ENCODE peak calls at places on chromosome 4, in six cellular contexts. Q is DMS79; I is A172; N is stimulated activated CD8-positive, alpha-beta memory T cell treated with anti-CD3 and anti-CD28 coated beads, Interleukin-15, amount 100 ng/mL, for 4 hours; M is memory B cell; K is CMK. W is an unnamed sample.

GRCh38 chr4:130486186-130486585 is 1390.2 kb downstream of the C4orf33 start:
- DNase-seq in N (no peak), Q (no peak), I (no peak), K (no peak), M (no peak), W (no peak)

GRCh38 chr4:39873823-39874222 is 103.9 kb downstream of the PDS5A start:
- DNase-seq in M (no peak), I (no peak), Q (no peak), K (no peak), N (no peak), W (no peak)

GRCh38 chr4:166903408-166903807 is 330.9 kb downstream of the SPOCK3 start:
- DNase-seq in N (no peak), Q (no peak), I (no peak), K (no peak), M (no peak), W (peak; percentile 15)

GRCh38 chr4:70299643-70300042 is 35.1 kb upstream of the CABS1 start:
- DNase-seq in I (no peak), M (no peak), Q (no peak), K (no peak), N (no peak), W (no peak)

GRCh38 chr4:98963538-98964433 is 31.7 kb upstream of the METAP1 start:
- DNase-seq in Q (no peak), N (no peak), M (no peak), I (no peak), K (no peak), W (no peak)

GRCh38 chr4:162075691-162076090 is 88.1 kb downstream of the FSTL5 start:
- DNase-seq in K (no peak), N (no peak), Q (no peak), M (no peak), I (no peak), W (no peak)

GRCh38 chr4:182916483-182917181 is 554 bp downstream of the DCTD start:
- DNase-seq in I (peak; percentile 48), K (no peak), N (no peak), M (peak; percentile 34), Q (no peak), W (peak; percentile 15)

GRCh38 chr4:159227378-159227777 is 124.5 kb downstream of the RAPGEF2 start:
- DNase-seq in I (peak; percentile 15), M (no peak), N (no peak), Q (no peak), K (no peak), W (no peak)

GRCh38 chr4:182975806-182976205 is 58.6 kb upstream of the DCTD start:
- DNase-seq in I (peak; percentile 95), N (no peak), Q (no peak), K (peak; percentile 18), M (no peak), W (no peak)

GRCh38 chr4:94038195-94038594 is 169.5 kb upstream of the SMARCAD1 start:
- DNase-seq in I (peak; percentile 13), Q (no peak), K (no peak), N (no peak), M (no peak), W (no peak)

GRCh38 chr4:79163981-79164490 is 161.8 kb downstream of the NAA11 start:
- DNase-seq in N (no peak), M (no peak), Q (no peak), K (no peak), I (no peak), W (no peak)

GRCh38 chr4:176540814-176541213 is 221.0 kb downstream of the SPCS3 start:
- DNase-seq in M (no peak), I (no peak), K (no peak), Q (no peak), N (no peak), W (no peak)

GRCh38 chr4:112119358-112119783 is 25.9 kb upstream of the FAM241A start:
- DNase-seq in N (no peak), Q (no peak), I (no peak), K (no peak), M (no peak), W (no peak)

GRCh38 chr4:107312366-107312765 is 276.3 kb upstream of the DKK2 start:
- DNase-seq in M (no peak), Q (no peak), N (no peak), I (no peak), K (no peak), W (no peak)

GRCh38 chr4:104394409-104394813 is 100.3 kb downstream of the CXXC4 start:
- DNase-seq in Q (no peak), M (no peak), N (no peak), I (peak; percentile 2), K (no peak), W (peak; percentile 60)

GRCh38 chr4:165756831-165757230 is 116.2 kb upstream of the TLL1 start:
- DNase-seq in M (no peak), K (no peak), I (no peak), N (no peak), Q (no peak), W (no peak)

GRCh38 chr4:135497563-135498152 is 1296.1 kb upstream of the PABPC4L start:
- DNase-seq in N (no peak), K (no peak), Q (no peak), I (no peak), M (no peak), W (no peak)

GRCh38 chr4:112604590-112604989 is 32.1 kb downstream of the ZGRF1 start:
- DNase-seq in M (peak; percentile 31), Q (no peak), K (peak; percentile 4), I (peak; percentile 44), N (no peak), W (peak; percentile 68)

GRCh38 chr4:2363056-2363719 is 55.3 kb downstream of the ZFYVE28 start:
- DNase-seq in K (no peak), Q (no peak), I (no peak), M (no peak), N (no peak), W (no peak)

GRCh38 chr4:145481164-145481941 is at the start of gene SMAD1:
- DNase-seq in K (no peak), N (no peak), M (peak; percentile 24), I (peak; percentile 61), Q (no peak), W (peak; percentile 30)

GRCh38 chr4:57148831-57149230 is 38.6 kb upstream of the IGFBP7 start:
- DNase-seq in I (peak; percentile 60), N (no peak), Q (no peak), M (no peak), K (no peak), W (no peak)

GRCh38 chr4:164058775-164059174 is 564.3 kb downstream of the TMA16 start:
- DNase-seq in K (no peak), Q (no peak), I (no peak), M (no peak), N (no peak), W (no peak)

GRCh38 chr4:25970241-25970675 is 56.2 kb downstream of the SMIM20 start:
- DNase-seq in I (no peak), M (peak; percentile 21), K (no peak), Q (no peak), N (no peak), W (no peak)

W was measured in NCI-H2227 treated with DMSO at 0.1 percent for 48 hours.